ENCODE peak calls at places on chromosomes 5 and 9, in six cellular contexts. One of them, this sample, is unnamed.

GRCh38 chr5:178469975-178470692 is 120.1 kb downstream of the COL23A1 start:
- DNase-seq in brain microvascular endothelial cell: no peak
- DNase-seq in lower lobe of right lung: no peak
- DNase-seq in CD8-positive, alpha-beta T cell: no peak
- DNase-seq in BJ: no peak
- DNase-seq in foreskin fibroblast: no peak
- DNase-seq in this sample: no peak

GRCh38 chr5:153770066-153770465 is 268.6 kb downstream of the FAM114A2 start:
- DNase-seq in foreskin fibroblast: no peak
- DNase-seq in lower lobe of right lung: no peak
- DNase-seq in CD8-positive, alpha-beta T cell: no peak
- DNase-seq in BJ: no peak
- DNase-seq in brain microvascular endothelial cell: no peak
- DNase-seq in this sample: no peak

GRCh38 chr9:89408628-89409101 is 89.2 kb downstream of the SEMA4D start:
- DNase-seq in lower lobe of right lung: no peak
- DNase-seq in foreskin fibroblast: no peak
- DNase-seq in BJ: no peak
- DNase-seq in CD8-positive, alpha-beta T cell: peak; percentile 83
- DNase-seq in brain microvascular endothelial cell: no peak
- DNase-seq in this sample: no peak

GRCh38 chr5:52469420-52469819 is 318.3 kb upstream of the ITGA1 start:
- DNase-seq in CD8-positive, alpha-beta T cell: peak; percentile 38
- DNase-seq in brain microvascular endothelial cell: no peak
- DNase-seq in BJ: no peak
- DNase-seq in lower lobe of right lung: no peak
- DNase-seq in foreskin fibroblast: no peak
- DNase-seq in this sample: no peak

GRCh38 chr9:36136894-36137391 is 410 bp downstream of the GLIPR2 start:
- DNase-seq in BJ: no peak
- DNase-seq in foreskin fibroblast: peak; percentile 47
- DNase-seq in lower lobe of right lung: no peak
- DNase-seq in brain microvascular endothelial cell: no peak
- DNase-seq in CD8-positive, alpha-beta T cell: no peak
- DNase-seq in this sample: no peak

GRCh38 chr5:65776707-65777141 is 54.7 kb downstream of the NLN start:
- DNase-seq in CD8-positive, alpha-beta T cell: no peak
- DNase-seq in foreskin fibroblast: peak; percentile 66
- DNase-seq in lower lobe of right lung: no peak
- DNase-seq in BJ: peak; percentile 33
- DNase-seq in brain microvascular endothelial cell: peak; percentile 16
- DNase-seq in this sample: peak; percentile 52

GRCh38 chr5:5572010-5572982 is 149.8 kb downstream of the ICE1 start:
- DNase-seq in lower lobe of right lung: no peak
- DNase-seq in CD8-positive, alpha-beta T cell: no peak
- DNase-seq in brain microvascular endothelial cell: no peak
- DNase-seq in BJ: no peak
- DNase-seq in foreskin fibroblast: no peak
- DNase-seq in this sample: no peak

GRCh38 chr5:54573783-54574485 is 56.4 kb downstream of the SNX18 start:
- DNase-seq in BJ: no peak
- DNase-seq in lower lobe of right lung: no peak
- DNase-seq in foreskin fibroblast: no peak
- DNase-seq in CD8-positive, alpha-beta T cell: no peak
- DNase-seq in brain microvascular endothelial cell: no peak
- DNase-seq in this sample: no peak

GRCh38 chr9:76087978-76088377 is 197.5 kb downstream of the PCSK5 start:
- DNase-seq in foreskin fibroblast: no peak
- DNase-seq in lower lobe of right lung: no peak
- DNase-seq in CD8-positive, alpha-beta T cell: no peak
- DNase-seq in BJ: no peak
- DNase-seq in brain microvascular endothelial cell: no peak
- DNase-seq in this sample: no peak

GRCh38 chr5:142281966-142282365 is 42.9 kb downstream of the SPRY4 start:
- DNase-seq in foreskin fibroblast: no peak
- DNase-seq in CD8-positive, alpha-beta T cell: no peak
- DNase-seq in lower lobe of right lung: no peak
- DNase-seq in brain microvascular endothelial cell: no peak
- DNase-seq in BJ: no peak
- DNase-seq in this sample: no peak

GRCh38 chr5:73892806-73893205 is 266.8 kb downstream of the ARHGEF28 start:
- DNase-seq in lower lobe of right lung: no peak
- DNase-seq in foreskin fibroblast: peak; percentile 93
- DNase-seq in brain microvascular endothelial cell: peak; percentile 86
- DNase-seq in CD8-positive, alpha-beta T cell: no peak
- DNase-seq in BJ: peak; percentile 74
- DNase-seq in this sample: peak; percentile 90

GRCh38 chr5:122756263-122756911 is 18.5 kb upstream of the SNX2 start:
- DNase-seq in foreskin fibroblast: peak; percentile 91
- DNase-seq in CD8-positive, alpha-beta T cell: no peak
- DNase-seq in brain microvascular endothelial cell: peak; percentile 64
- DNase-seq in BJ: peak; percentile 31
- DNase-seq in lower lobe of right lung: no peak
- DNase-seq in this sample: peak; percentile 91

GRCh38 chr5:2840372-2840915 is 89.0 kb upstream of the IRX2 start:
- DNase-seq in brain microvascular endothelial cell: no peak
- DNase-seq in foreskin fibroblast: no peak
- DNase-seq in lower lobe of right lung: no peak
- DNase-seq in BJ: no peak
- DNase-seq in CD8-positive, alpha-beta T cell: no peak
- DNase-seq in this sample: no peak

GRCh38 chr5:68099327-68099726 is 116.2 kb upstream of the PIK3R1 start:
- DNase-seq in brain microvascular endothelial cell: no peak
- DNase-seq in BJ: no peak
- DNase-seq in lower lobe of right lung: no peak
- DNase-seq in CD8-positive, alpha-beta T cell: no peak
- DNase-seq in foreskin fibroblast: no peak
- DNase-seq in this sample: no peak

GRCh38 chr5:81525690-81526089 is 131.8 kb upstream of the ACOT12 start:
- DNase-seq in BJ: no peak
- DNase-seq in brain microvascular endothelial cell: no peak
- DNase-seq in foreskin fibroblast: peak; percentile 6
- DNase-seq in CD8-positive, alpha-beta T cell: no peak
- DNase-seq in lower lobe of right lung: no peak
- DNase-seq in this sample: peak; percentile 20

GRCh38 chr5:173243808-173244305 is 8.9 kb upstream of the NKX2-5 start:
- DNase-seq in BJ: no peak
- DNase-seq in lower lobe of right lung: no peak
- DNase-seq in CD8-positive, alpha-beta T cell: no peak
- DNase-seq in brain microvascular endothelial cell: no peak
- DNase-seq in foreskin fibroblast: no peak
- DNase-seq in this sample: no peak

GRCh38 chr5:173242079-173242478 is 7.1 kb upstream of the NKX2-5 start:
- DNase-seq in brain microvascular endothelial cell: no peak
- DNase-seq in BJ: no peak
- DNase-seq in foreskin fibroblast: no peak
- DNase-seq in lower lobe of right lung: no peak
- DNase-seq in CD8-positive, alpha-beta T cell: no peak
- DNase-seq in this sample: no peak

GRCh38 chr5:173243215-173243614 is 8.2 kb upstream of the NKX2-5 start:
- DNase-seq in BJ: no peak
- DNase-seq in brain microvascular endothelial cell: no peak
- DNase-seq in lower lobe of right lung: no peak
- DNase-seq in foreskin fibroblast: no peak
- DNase-seq in CD8-positive, alpha-beta T cell: no peak
- DNase-seq in this sample: no peak

GRCh38 chr5:173240091-173241050 is 5.4 kb upstream of the NKX2-5 start:
- DNase-seq in lower lobe of right lung: no peak
- DNase-seq in foreskin fibroblast: no peak
- DNase-seq in BJ: no peak
- DNase-seq in CD8-positive, alpha-beta T cell: no peak
- DNase-seq in brain microvascular endothelial cell: no peak
- DNase-seq in this sample: peak; percentile 44

DNA sequence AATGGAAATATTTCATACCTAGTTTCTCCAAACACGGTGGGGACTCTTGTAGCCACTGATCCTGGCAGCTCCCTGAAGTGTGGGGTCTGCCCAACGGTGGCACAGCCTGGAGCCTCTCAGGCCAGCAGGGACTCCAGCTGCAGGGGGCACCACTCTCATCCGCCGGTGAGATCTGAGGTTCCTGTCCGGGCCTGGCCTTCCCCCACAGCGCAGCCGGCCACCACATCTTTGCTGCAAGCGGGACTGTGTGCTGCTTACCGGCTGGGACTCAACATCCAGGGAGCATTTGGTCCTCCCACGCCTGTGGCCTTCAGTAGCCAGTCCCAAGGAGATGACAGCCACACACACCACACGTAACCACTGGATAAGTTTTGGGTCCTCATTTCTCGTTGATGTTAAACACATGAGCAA is 7.7 kb upstream of the NKX2-5 start:
- DNase-seq in lower lobe of right lung: no peak
- DNase-seq in BJ: no peak
- DNase-seq in brain microvascular endothelial cell: no peak
- DNase-seq in foreskin fibroblast: no peak
- DNase-seq in CD8-positive, alpha-beta T cell: no peak
- DNase-seq in this sample: no peak
- H3K4me3 ChIP-seq in lower lobe of right lung: no peak overlapping the region
- H3K4me3 ChIP-seq in BJ: no peak overlapping the region
- H3K4me3 ChIP-seq in brain microvascular endothelial cell: no peak overlapping the region
- H3K4me3 ChIP-seq in foreskin fibroblast: no peak overlapping the region
- H3K4me3 ChIP-seq in CD8-positive, alpha-beta T cell: no peak overlapping the region
- H3K4me3 ChIP-seq in this sample: no peak overlapping the region

DNA sequence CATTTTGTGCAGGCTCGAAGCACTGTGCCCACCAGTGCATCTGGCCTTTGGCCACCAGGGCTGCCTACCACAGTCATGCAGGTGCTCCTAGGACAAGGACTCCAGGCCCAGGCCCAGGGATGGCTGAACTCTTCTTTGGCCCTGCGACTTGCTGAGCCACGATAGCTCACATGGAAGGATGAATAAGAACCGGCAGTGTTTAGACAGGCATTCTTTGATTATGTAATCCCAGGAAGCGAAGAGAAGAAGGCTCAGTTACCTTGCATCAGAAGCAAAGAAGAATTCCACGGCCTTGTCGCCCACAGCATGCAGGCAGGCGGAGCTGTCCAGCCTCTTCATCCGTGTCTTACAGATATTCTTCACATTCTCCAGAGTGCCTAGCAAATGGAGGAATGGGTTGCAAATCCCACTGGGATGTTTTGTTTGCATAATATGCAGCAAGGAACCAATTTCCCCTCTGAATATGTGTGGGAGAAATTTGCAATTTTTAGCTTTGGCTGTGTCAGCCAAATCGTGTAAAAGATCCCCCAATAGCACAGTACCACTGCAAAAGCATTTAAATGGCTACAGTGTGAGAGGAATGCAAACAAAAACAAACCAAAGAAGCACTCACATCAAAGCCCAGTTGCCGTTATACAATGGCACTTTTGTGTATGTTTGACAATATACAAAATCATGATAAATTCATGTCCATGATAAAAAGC is 29.1 kb downstream of the GFPT2 start:
- DNase-seq in lower lobe of right lung: no peak
- DNase-seq in foreskin fibroblast: no peak
- DNase-seq in CD8-positive, alpha-beta T cell: no peak
- DNase-seq in BJ: no peak
- DNase-seq in brain microvascular endothelial cell: peak; percentile 87
- DNase-seq in this sample: peak; percentile 58
- TF ChIP-seq CTCF in lower lobe of right lung: no peak
- TF ChIP-seq CTCF in foreskin fibroblast: no peak
- TF ChIP-seq CTCF in CD8-positive, alpha-beta T cell: no peak
- TF ChIP-seq CTCF in BJ: no peak
- TF ChIP-seq CTCF in brain microvascular endothelial cell: no peak
- TF ChIP-seq CTCF in this sample: no peak

DNA sequence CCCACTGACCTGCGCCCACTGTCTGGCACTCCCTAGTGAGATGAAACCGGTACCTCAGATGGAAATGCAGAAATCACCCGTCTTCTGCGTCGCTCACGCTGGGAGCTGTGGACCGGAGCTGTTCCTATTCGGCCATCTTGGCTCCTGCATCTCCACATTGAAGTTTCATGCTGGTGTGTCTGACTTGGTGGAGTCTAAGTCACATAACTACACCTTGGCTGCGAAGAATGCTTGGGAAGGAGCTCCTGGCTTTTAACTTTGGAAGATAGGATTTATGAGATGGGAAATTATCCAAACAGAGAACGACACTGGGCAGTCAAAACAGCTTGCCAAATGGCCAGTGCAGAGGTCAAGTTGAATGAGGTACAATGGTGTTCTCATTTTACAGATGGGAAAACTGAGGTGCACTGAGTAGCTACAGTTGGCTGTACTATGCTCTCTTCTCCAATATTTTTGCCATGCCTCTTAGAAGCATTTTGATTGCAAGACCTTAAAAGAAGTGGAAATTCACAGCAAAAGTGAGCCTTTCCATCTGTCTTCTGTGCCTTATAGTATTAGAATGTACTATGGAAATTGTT is 36.7 kb downstream of the CCDC192 start:
- DNase-seq in lower lobe of right lung: no peak
- DNase-seq in BJ: no peak
- DNase-seq in brain microvascular endothelial cell: no peak
- DNase-seq in CD8-positive, alpha-beta T cell: no peak
- DNase-seq in foreskin fibroblast: no peak
- DNase-seq in this sample: no peak
- H3K4me3 ChIP-seq in lower lobe of right lung: no peak overlapping the region
- H3K4me3 ChIP-seq in BJ: no peak overlapping the region
- H3K4me3 ChIP-seq in brain microvascular endothelial cell: no peak overlapping the region
- H3K4me3 ChIP-seq in CD8-positive, alpha-beta T cell: no peak overlapping the region
- H3K4me3 ChIP-seq in foreskin fibroblast: no peak overlapping the region
- H3K4me3 ChIP-seq in this sample: no peak overlapping the region

GRCh38 chr5:75524071-75524470 is 12.4 kb downstream of the POLK start:
- DNase-seq in foreskin fibroblast: peak; percentile 39
- DNase-seq in BJ: peak; percentile 19
- DNase-seq in brain microvascular endothelial cell: no peak
- DNase-seq in lower lobe of right lung: no peak
- DNase-seq in CD8-positive, alpha-beta T cell: no peak
- DNase-seq in this sample: no peak

GRCh38 chr5:75524591-75524990 is 12.9 kb downstream of the POLK start:
- DNase-seq in foreskin fibroblast: no peak
- DNase-seq in CD8-positive, alpha-beta T cell: no peak
- DNase-seq in BJ: no peak
- DNase-seq in brain microvascular endothelial cell: no peak
- DNase-seq in lower lobe of right lung: no peak
- DNase-seq in this sample: no peak

GRCh38 chr5:75522542-75522941 is 10.9 kb downstream of the POLK start:
- DNase-seq in brain microvascular endothelial cell: no peak
- DNase-seq in BJ: no peak
- DNase-seq in CD8-positive, alpha-beta T cell: no peak
- DNase-seq in foreskin fibroblast: no peak
- DNase-seq in lower lobe of right lung: no peak
- DNase-seq in this sample: no peak

GRCh38 chr5:75522025-75522424 is 10.3 kb downstream of the POLK start:
- DNase-seq in BJ: no peak
- DNase-seq in CD8-positive, alpha-beta T cell: no peak
- DNase-seq in foreskin fibroblast: no peak
- DNase-seq in lower lobe of right lung: no peak
- DNase-seq in brain microvascular endothelial cell: peak; percentile 15
- DNase-seq in this sample: peak; percentile 36

GRCh38 chr5:75523275-75523674 is 11.6 kb downstream of the POLK start:
- DNase-seq in lower lobe of right lung: no peak
- DNase-seq in foreskin fibroblast: no peak
- DNase-seq in brain microvascular endothelial cell: no peak
- DNase-seq in CD8-positive, alpha-beta T cell: no peak
- DNase-seq in BJ: no peak
- DNase-seq in this sample: no peak
- TF ChIP-seq CTCF in lower lobe of right lung: no peak
- TF ChIP-seq CTCF in foreskin fibroblast: no peak
- TF ChIP-seq CTCF in brain microvascular endothelial cell: no peak
- TF ChIP-seq CTCF in CD8-positive, alpha-beta T cell: no peak
- TF ChIP-seq CTCF in BJ: no peak
- TF ChIP-seq CTCF in this sample: no peak